ENCODE peak calls at places on chromosomes 3 and 15, in nine cellular contexts. One of them, this sample, is unnamed.

GRCh38 chr3:32817195-32817560 is 619 bp upstream of the TRIM71 start:
- DNase-seq in HEK293T: no peak
- DNase-seq in coronary artery: no peak
- DNase-seq in cardiac fibroblast: no peak
- DNase-seq in dorsolateral prefrontal cortex: peak
- DNase-seq in Karpas-422: no peak
- DNase-seq in activated CD4-positive, alpha-beta T cell treated with anti-CD3 and anti-CD28 coated beads for 4 hours: no peak
- DNase-seq in stimulated activated CD4-positive, alpha-beta T cell treated with anti-CD3 and anti-CD28 coated beads, Interleukin-4, amount 100 ng/mL, for 1 hour: no peak
- DNase-seq in effector CD4-positive, alpha-beta T cell: no peak
- DNase-seq in this sample: no peak

GRCh38 chr3:134339331-134339730 is 34.9 kb downstream of the AMOTL2 start:
- DNase-seq in Karpas-422: no peak
- DNase-seq in dorsolateral prefrontal cortex: peak
- DNase-seq in coronary artery: peak
- DNase-seq in stimulated activated CD4-positive, alpha-beta T cell treated with anti-CD3 and anti-CD28 coated beads, Interleukin-4, amount 100 ng/mL, for 1 hour: no peak
- DNase-seq in cardiac fibroblast: no peak
- DNase-seq in activated CD4-positive, alpha-beta T cell treated with anti-CD3 and anti-CD28 coated beads for 4 hours: no peak
- DNase-seq in effector CD4-positive, alpha-beta T cell: no peak
- DNase-seq in HEK293T: no peak
- DNase-seq in this sample: no peak

GRCh38 chr3:45414823-45415222 is 26.4 kb downstream of the LARS2 start:
- DNase-seq in dorsolateral prefrontal cortex: no peak
- DNase-seq in Karpas-422: no peak
- DNase-seq in effector CD4-positive, alpha-beta T cell: no peak
- DNase-seq in HEK293T: no peak
- DNase-seq in activated CD4-positive, alpha-beta T cell treated with anti-CD3 and anti-CD28 coated beads for 4 hours: no peak
- DNase-seq in stimulated activated CD4-positive, alpha-beta T cell treated with anti-CD3 and anti-CD28 coated beads, Interleukin-4, amount 100 ng/mL, for 1 hour: no peak
- DNase-seq in cardiac fibroblast: no peak
- DNase-seq in coronary artery: no peak
- DNase-seq in this sample: no peak

GRCh38 chr15:66240240-66240842 is 13.2 kb downstream of the MEGF11 start:
- DNase-seq in HEK293T: no peak
- DNase-seq in activated CD4-positive, alpha-beta T cell treated with anti-CD3 and anti-CD28 coated beads for 4 hours: no peak
- DNase-seq in stimulated activated CD4-positive, alpha-beta T cell treated with anti-CD3 and anti-CD28 coated beads, Interleukin-4, amount 100 ng/mL, for 1 hour: no peak
- DNase-seq in dorsolateral prefrontal cortex: no peak
- DNase-seq in effector CD4-positive, alpha-beta T cell: no peak
- DNase-seq in coronary artery: no peak
- DNase-seq in cardiac fibroblast: no peak
- DNase-seq in Karpas-422: no peak
- DNase-seq in this sample: no peak

GRCh38 chr3:53137835-53138446 is 7.7 kb upstream of the RFT1 start:
- DNase-seq in cardiac fibroblast: no peak
- DNase-seq in Karpas-422: peak
- DNase-seq in coronary artery: no peak
- DNase-seq in activated CD4-positive, alpha-beta T cell treated with anti-CD3 and anti-CD28 coated beads for 4 hours: no peak
- DNase-seq in effector CD4-positive, alpha-beta T cell: no peak
- DNase-seq in HEK293T: no peak
- DNase-seq in stimulated activated CD4-positive, alpha-beta T cell treated with anti-CD3 and anti-CD28 coated beads, Interleukin-4, amount 100 ng/mL, for 1 hour: no peak
- DNase-seq in dorsolateral prefrontal cortex: no peak
- DNase-seq in this sample: no peak

GRCh38 chr3:114939920-114940319 is 207.2 kb downstream of the ZBTB20 start:
- DNase-seq in HEK293T: no peak
- DNase-seq in effector CD4-positive, alpha-beta T cell: no peak
- DNase-seq in dorsolateral prefrontal cortex: no peak
- DNase-seq in Karpas-422: no peak
- DNase-seq in cardiac fibroblast: no peak
- DNase-seq in stimulated activated CD4-positive, alpha-beta T cell treated with anti-CD3 and anti-CD28 coated beads, Interleukin-4, amount 100 ng/mL, for 1 hour: no peak
- DNase-seq in activated CD4-positive, alpha-beta T cell treated with anti-CD3 and anti-CD28 coated beads for 4 hours: no peak
- DNase-seq in coronary artery: no peak
- DNase-seq in this sample: no peak

GRCh38 chr3:39408493-39409372 is 2.2 kb downstream of the RPSA start:
- DNase-seq in stimulated activated CD4-positive, alpha-beta T cell treated with anti-CD3 and anti-CD28 coated beads, Interleukin-4, amount 100 ng/mL, for 1 hour: peak
- DNase-seq in coronary artery: no peak
- DNase-seq in effector CD4-positive, alpha-beta T cell: no peak
- DNase-seq in dorsolateral prefrontal cortex: no peak
- DNase-seq in activated CD4-positive, alpha-beta T cell treated with anti-CD3 and anti-CD28 coated beads for 4 hours: no peak
- DNase-seq in HEK293T: no peak
- DNase-seq in Karpas-422: peak
- DNase-seq in cardiac fibroblast: no peak
- DNase-seq in this sample: no peak

GRCh38 chr3:15120986-15121385 is 22.0 kb upstream of the RBSN start:
- DNase-seq in HEK293T: no peak
- DNase-seq in coronary artery: no peak
- DNase-seq in activated CD4-positive, alpha-beta T cell treated with anti-CD3 and anti-CD28 coated beads for 4 hours: no peak
- DNase-seq in cardiac fibroblast: no peak
- DNase-seq in Karpas-422: no peak
- DNase-seq in effector CD4-positive, alpha-beta T cell: no peak
- DNase-seq in dorsolateral prefrontal cortex: no peak
- DNase-seq in stimulated activated CD4-positive, alpha-beta T cell treated with anti-CD3 and anti-CD28 coated beads, Interleukin-4, amount 100 ng/mL, for 1 hour: no peak
- DNase-seq in this sample: no peak

GRCh38 chr3:28039829-28040228 is 201.6 kb upstream of the CMC1 start:
- DNase-seq in dorsolateral prefrontal cortex: no peak
- DNase-seq in stimulated activated CD4-positive, alpha-beta T cell treated with anti-CD3 and anti-CD28 coated beads, Interleukin-4, amount 100 ng/mL, for 1 hour: no peak
- DNase-seq in effector CD4-positive, alpha-beta T cell: no peak
- DNase-seq in HEK293T: no peak
- DNase-seq in coronary artery: no peak
- DNase-seq in cardiac fibroblast: no peak
- DNase-seq in activated CD4-positive, alpha-beta T cell treated with anti-CD3 and anti-CD28 coated beads for 4 hours: no peak
- DNase-seq in Karpas-422: no peak
- DNase-seq in this sample: no peak

GRCh38 chr15:31328425-31328998 is 1.9 kb downstream of the KLF13 start:
- DNase-seq in cardiac fibroblast: peak
- DNase-seq in Karpas-422: peak
- DNase-seq in stimulated activated CD4-positive, alpha-beta T cell treated with anti-CD3 and anti-CD28 coated beads, Interleukin-4, amount 100 ng/mL, for 1 hour: peak
- DNase-seq in HEK293T: peak
- DNase-seq in coronary artery: no peak
- DNase-seq in effector CD4-positive, alpha-beta T cell: peak
- DNase-seq in dorsolateral prefrontal cortex: no peak
- DNase-seq in activated CD4-positive, alpha-beta T cell treated with anti-CD3 and anti-CD28 coated beads for 4 hours: peak
- DNase-seq in this sample: no peak

GRCh38 chr3:110296885-110297284 is 774.7 kb upstream of the NECTIN3 start:
- DNase-seq in Karpas-422: no peak
- DNase-seq in stimulated activated CD4-positive, alpha-beta T cell treated with anti-CD3 and anti-CD28 coated beads, Interleukin-4, amount 100 ng/mL, for 1 hour: no peak
- DNase-seq in HEK293T: no peak
- DNase-seq in activated CD4-positive, alpha-beta T cell treated with anti-CD3 and anti-CD28 coated beads for 4 hours: no peak
- DNase-seq in dorsolateral prefrontal cortex: no peak
- DNase-seq in coronary artery: no peak
- DNase-seq in cardiac fibroblast: no peak
- DNase-seq in effector CD4-positive, alpha-beta T cell: no peak
- DNase-seq in this sample: no peak

GRCh38 chr3:123365450-123366143 is 83.3 kb downstream of the ADCY5 start:
- DNase-seq in Karpas-422: peak
- DNase-seq in coronary artery: no peak
- DNase-seq in effector CD4-positive, alpha-beta T cell: no peak
- DNase-seq in HEK293T: peak
- DNase-seq in cardiac fibroblast: no peak
- DNase-seq in stimulated activated CD4-positive, alpha-beta T cell treated with anti-CD3 and anti-CD28 coated beads, Interleukin-4, amount 100 ng/mL, for 1 hour: no peak
- DNase-seq in dorsolateral prefrontal cortex: peak
- DNase-seq in activated CD4-positive, alpha-beta T cell treated with anti-CD3 and anti-CD28 coated beads for 4 hours: no peak
- DNase-seq in this sample: no peak

GRCh38 chr3:39637807-39638206 is 170.3 kb downstream of the MOBP start:
- DNase-seq in activated CD4-positive, alpha-beta T cell treated with anti-CD3 and anti-CD28 coated beads for 4 hours: no peak
- DNase-seq in coronary artery: no peak
- DNase-seq in HEK293T: no peak
- DNase-seq in dorsolateral prefrontal cortex: no peak
- DNase-seq in effector CD4-positive, alpha-beta T cell: no peak
- DNase-seq in stimulated activated CD4-positive, alpha-beta T cell treated with anti-CD3 and anti-CD28 coated beads, Interleukin-4, amount 100 ng/mL, for 1 hour: no peak
- DNase-seq in Karpas-422: peak
- DNase-seq in cardiac fibroblast: peak
- DNase-seq in this sample: no peak

GRCh38 chr15:70504305-70504951 is 258.9 kb downstream of the UACA start:
- DNase-seq in activated CD4-positive, alpha-beta T cell treated with anti-CD3 and anti-CD28 coated beads for 4 hours: no peak
- DNase-seq in stimulated activated CD4-positive, alpha-beta T cell treated with anti-CD3 and anti-CD28 coated beads, Interleukin-4, amount 100 ng/mL, for 1 hour: no peak
- DNase-seq in effector CD4-positive, alpha-beta T cell: no peak
- DNase-seq in cardiac fibroblast: peak
- DNase-seq in dorsolateral prefrontal cortex: peak
- DNase-seq in Karpas-422: peak
- DNase-seq in coronary artery: no peak
- DNase-seq in HEK293T: no peak
- DNase-seq in this sample: no peak

GRCh38 chr3:125055913-125056705 is at the start of gene HEG1:
- DNase-seq in dorsolateral prefrontal cortex: peak
- DNase-seq in activated CD4-positive, alpha-beta T cell treated with anti-CD3 and anti-CD28 coated beads for 4 hours: peak
- DNase-seq in HEK293T: peak
- DNase-seq in stimulated activated CD4-positive, alpha-beta T cell treated with anti-CD3 and anti-CD28 coated beads, Interleukin-4, amount 100 ng/mL, for 1 hour: peak
- DNase-seq in coronary artery: peak
- DNase-seq in cardiac fibroblast: peak
- DNase-seq in effector CD4-positive, alpha-beta T cell: peak
- DNase-seq in Karpas-422: peak
- DNase-seq in this sample: no peak

GRCh38 chr15:56832125-56832524 is 86.3 kb upstream of the TCF12 start:
- DNase-seq in coronary artery: peak
- DNase-seq in cardiac fibroblast: peak
- DNase-seq in HEK293T: no peak
- DNase-seq in activated CD4-positive, alpha-beta T cell treated with anti-CD3 and anti-CD28 coated beads for 4 hours: no peak
- DNase-seq in Karpas-422: no peak
- DNase-seq in dorsolateral prefrontal cortex: peak
- DNase-seq in effector CD4-positive, alpha-beta T cell: no peak
- DNase-seq in stimulated activated CD4-positive, alpha-beta T cell treated with anti-CD3 and anti-CD28 coated beads, Interleukin-4, amount 100 ng/mL, for 1 hour: no peak
- DNase-seq in this sample: no peak

GRCh38 chr3:194838236-194838635 is 152.6 kb downstream of the FAM43A start:
- DNase-seq in HEK293T: no peak
- DNase-seq in Karpas-422: no peak
- DNase-seq in coronary artery: no peak
- DNase-seq in stimulated activated CD4-positive, alpha-beta T cell treated with anti-CD3 and anti-CD28 coated beads, Interleukin-4, amount 100 ng/mL, for 1 hour: no peak
- DNase-seq in activated CD4-positive, alpha-beta T cell treated with anti-CD3 and anti-CD28 coated beads for 4 hours: no peak
- DNase-seq in dorsolateral prefrontal cortex: no peak
- DNase-seq in cardiac fibroblast: no peak
- DNase-seq in effector CD4-positive, alpha-beta T cell: no peak
- DNase-seq in this sample: no peak

GRCh38 chr15:81859737-81860516 is 185.9 kb downstream of the MEX3B start:
- DNase-seq in activated CD4-positive, alpha-beta T cell treated with anti-CD3 and anti-CD28 coated beads for 4 hours: no peak
- DNase-seq in HEK293T: no peak
- DNase-seq in Karpas-422: no peak
- DNase-seq in dorsolateral prefrontal cortex: no peak
- DNase-seq in stimulated activated CD4-positive, alpha-beta T cell treated with anti-CD3 and anti-CD28 coated beads, Interleukin-4, amount 100 ng/mL, for 1 hour: no peak
- DNase-seq in effector CD4-positive, alpha-beta T cell: no peak
- DNase-seq in coronary artery: no peak
- DNase-seq in cardiac fibroblast: no peak
- DNase-seq in this sample: peak

This sample was measured in NCI-H1417 treated with DMSO at 0.1 percent for 48 hours.